ENCODE peak calls at places on chromosomes 5 and 9, in eight cellular contexts. A is endothelial cell; O is OCI-LY7; K is NCI-H1092; V is fibroblast of lung; U is HTR-8/SVneo; C is C1 segment of cervical spinal cord; Y is effector memory CD4-positive, alpha-beta T cell. Z is an unnamed sample.

GRCh38 chr5:74285876-74286275 is 354.7 kb downstream of the ENC1 start:
- DNase-seq in Y (no peak), V (no peak), C (no peak), O (no peak), K (no peak), A (no peak), U (no peak), Z (no peak)

GRCh38 chr5:150671509-150672236 is 10.6 kb downstream of the MYOZ3 start:
- DNase-seq in V (no peak), O (no peak), A (peak), Y (no peak), K (no peak), C (no peak), U (no peak), Z (peak)

GRCh38 chr9:89615661-89616060 is 10.8 kb downstream of the GADD45G start:
- DNase-seq in O (no peak), Y (no peak), C (no peak), A (no peak), K (no peak), V (no peak), U (no peak), Z (no peak)

GRCh38 chr5:103620851-103621547 is 58.4 kb upstream of the NUDT12 start:
- DNase-seq in C (no peak), Y (no peak), A (no peak), U (no peak), V (no peak), O (no peak), K (no peak), Z (no peak)

GRCh38 chr9:36140086-36141084 is 3.9 kb downstream of the GLIPR2 start:
- DNase-seq in V (no peak), C (no peak), Y (no peak), A (no peak), K (no peak), U (no peak), O (no peak), Z (no peak)

GRCh38 chr5:82164957-82165698 is 113.0 kb downstream of the RPS23 start:
- DNase-seq in C (no peak), U (no peak), K (no peak), O (no peak), A (no peak), V (peak), Y (no peak), Z (no peak)

GRCh38 chr5:2876183-2876582 is 124.7 kb upstream of the IRX2 start:
- DNase-seq in A (no peak), U (no peak), C (no peak), K (no peak), O (no peak), Y (no peak), V (no peak), Z (no peak)

GRCh38 chr9:126956929-126957686 is 42.5 kb downstream of the RALGPS1 start:
- DNase-seq in V (peak), C (no peak), K (peak), A (no peak), U (peak), O (no peak), Y (no peak), Z (no peak)

GRCh38 chr9:14312721-14313377 is 1.1 kb downstream of the NFIB start:
- DNase-seq in C (no peak), Y (no peak), K (peak), A (peak), O (no peak), U (no peak), V (peak), Z (peak)

GRCh38 chr9:36479086-36479485 is 79.0 kb upstream of the RNF38 start:
- DNase-seq in K (no peak), A (no peak), V (no peak), U (no peak), Y (no peak), C (peak), O (no peak), Z (no peak)

GRCh38 chr9:38339496-38339895 is 53.0 kb upstream of the ALDH1B1 start:
- DNase-seq in Y (no peak), O (no peak), V (peak), C (no peak), K (no peak), A (no peak), U (no peak), Z (no peak)

GRCh38 chr9:3018691-3019230 is 174.9 kb upstream of the PUM3 start:
- DNase-seq in U (no peak), V (no peak), C (no peak), Y (no peak), A (no peak), K (peak), O (no peak), Z (no peak)

GRCh38 chr5:73446631-73447233 is 1.8 kb downstream of the FOXD1 start:
- DNase-seq in O (no peak), K (no peak), V (no peak), A (no peak), Y (no peak), U (no peak), C (no peak), Z (peak)

GRCh38 chr9:17574342-17574741 is 4.5 kb upstream of the SH3GL2 start:
- DNase-seq in O (no peak), Y (no peak), A (no peak), K (no peak), U (no peak), V (no peak), C (no peak), Z (no peak)

GRCh38 chr5:61866930-61867329 is 439.1 kb upstream of the KIF2A start:
- DNase-seq in Y (no peak), U (peak), A (no peak), C (no peak), V (peak), O (no peak), K (no peak), Z (no peak)

GRCh38 chr9:121736147-121736721 is 84.8 kb downstream of the DAB2IP start:
- DNase-seq in A (peak), U (no peak), K (no peak), Y (no peak), C (no peak), V (peak), O (no peak), Z (peak)

GRCh38 chr9:78363221-78363620 is 66.3 kb downstream of the PSAT1 start:
- DNase-seq in V (peak), Y (no peak), C (no peak), K (no peak), A (no peak), O (no peak), U (no peak), Z (no peak)

GRCh38 chr9:94780516-94780950 is 54.0 kb downstream of the AOPEP start:
- DNase-seq in Y (no peak), O (no peak), U (no peak), V (peak), K (no peak), A (no peak), C (no peak), Z (no peak)

GRCh38 chr5:151037561-151038291 is 17.3 kb downstream of the GPX3 start:
- DNase-seq in Y (no peak), C (no peak), K (no peak), U (no peak), V (peak), A (no peak), O (no peak), Z (no peak)

GRCh38 chr5:75053286-75054109 is 1.1 kb upstream of the GCNT4 start:
- DNase-seq in O (no peak), Y (peak), A (peak), U (peak), C (no peak), K (no peak), V (peak), Z (peak)

GRCh38 chr5:178180141-178180863 is 6.9 kb downstream of the GMCL2 start:
- DNase-seq in V (no peak), O (no peak), C (no peak), Y (no peak), A (no peak), K (no peak), U (no peak), Z (no peak)

GRCh38 chr5:158770506-158770905 is 329.2 kb downstream of the EBF1 start:
- DNase-seq in C (no peak), V (no peak), O (peak), K (no peak), A (peak), Y (no peak), U (no peak), Z (no peak)

GRCh38 chr5:60346391-60346790 is 353.6 kb downstream of the DEPDC1B start:
- DNase-seq in Y (no peak), V (no peak), U (no peak), C (no peak), A (no peak), K (no peak), O (no peak), Z (no peak)

GRCh38 chr9:101592788-101593187 is 2.0 kb downstream of the PPP3R2 start:
- DNase-seq in V (no peak), Y (no peak), U (no peak), A (no peak), C (no peak), O (no peak), K (no peak), Z (no peak)

GRCh38 chr9:117121331-117121730 is 293.5 kb downstream of the ASTN2 start:
- DNase-seq in U (no peak), V (no peak), O (no peak), C (no peak), A (no peak), Y (no peak), K (peak), Z (no peak)